ENCODE peak calls at places on chromosomes 16 and 17, in four cellular contexts. W is upper lobe of right lung; M is dorsolateral prefrontal cortex; E is CD8-positive, alpha-beta T cell. H is an unnamed sample. For H3K27me3, the result is how much of the 10 kb centered on the place peaks cover.

GRCh38 chr17:43839670-43840101 is 6.7 kb upstream of the MPP3 start:
- DNase-seq in W (peak), M (no peak), E (no peak), H (peak)

GRCh38 chr16:49876716-49877129 is 20.8 kb upstream of the ZNF423 start:
- DNase-seq in E (no peak), W (peak), M (no peak), H (no peak)

GRCh38 chr16:3348547-3349167 is 7.0 kb upstream of the OR2C1 start:
- DNase-seq in M (no peak), E (no peak), W (no peak), H (no peak)

GRCh38 chr17:47717261-47717697 is 15.8 kb upstream of the TBX21 start:
- DNase-seq in W (no peak), E (no peak), M (no peak), H (no peak)

GRCh38 chr17:47318197-47318918 is 5.4 kb upstream of the EFCAB13 start:
- DNase-seq in M (no peak), E (no peak), W (no peak), H (no peak)

GRCh38 chr17:73142763-73143395 is 21.9 kb upstream of the SSTR2 start:
- DNase-seq in E (no peak), M (no peak), W (no peak), H (peak)

GRCh38 chr16:70270176-70270575 is 18.4 kb upstream of the EXOSC6 start:
- DNase-seq in E (no peak), M (no peak), W (no peak), H (no peak)

GRCh38 chr16:53159781-53160436 is 105.1 kb downstream of the CHD9 start:
- DNase-seq in M (no peak), E (no peak), W (no peak), H (peak)

GRCh38 chr16:3458852-3459361 is 15.4 kb downstream of the NAA60 start:
- DNase-seq in M (no peak), E (no peak), W (no peak), H (peak)

GRCh38 chr16:2471016-2471652 is at the start of gene NTN3:
- DNase-seq in M (no peak), W (no peak), E (no peak), H (no peak)

GRCh38 chr17:41970901-41971331 is 4.3 kb downstream of the CNP start:
- DNase-seq in W (no peak), M (no peak), E (no peak), H (no peak)

GRCh38 chr17:42067371-42068180 is 17.2 kb upstream of the C17orf113 start:
- DNase-seq in M (peak), E (peak), W (peak), H (peak)

GRCh38 chr16:79768594-79768993 is 168.1 kb upstream of the MAF start:
- DNase-seq in M (no peak), E (no peak), W (no peak), H (peak)

GRCh38 chr16:69844441-69844840 is 82.3 kb downstream of the WWP2 start:
- DNase-seq in M (no peak), E (no peak), W (no peak), H (no peak)

GRCh38 chr17:13044713-13045112 is 26.9 kb upstream of the ELAC2 start:
- DNase-seq in E (no peak), M (no peak), W (no peak), H (no peak)

GRCh38 chr17:47223007-47223406 is 13.9 kb downstream of the MYL4 start:
- DNase-seq in M (no peak), W (no peak), E (no peak), H (peak)

GRCh38 chr16:70685938-70686375 is at the start of gene MTSS2:
- DNase-seq in M (peak), E (peak), W (peak), H (peak)

GRCh38 chr17:51608251-51608933 is 348.0 kb downstream of the UTP18 start:
- DNase-seq in M (no peak), W (no peak), E (no peak), H (no peak)

GRCh38 chr17:41982026-41982989 is 15.7 kb downstream of the CNP start:
- DNase-seq in M (no peak), W (no peak), E (no peak), H (no peak)

GRCh38 chr16:14456793-14457481 is 173.1 kb downstream of the PARN start:
- DNase-seq in M (no peak), W (no peak), E (no peak), H (no peak)

GRCh38 chr17:48003686-48004120 is 32.8 kb downstream of the CDK5RAP3 start:
- DNase-seq in E (no peak), W (no peak), M (no peak), H (no peak)

GRCh38 chr16:76278086-76278485 is 885 bp downstream of the CNTNAP4 start:
- DNase-seq in W (no peak), E (no peak), M (peak), H (no peak)

GRCh38 chr17:82031303-82031884 is at the start of gene RAC3:
- DNase-seq in M (no peak), E (no peak), W (no peak), H (no peak)

GRCh38 chr16:74153773-74154172 is 142.8 kb upstream of the PSMD7 start:
- DNase-seq in M (no peak), W (no peak), E (no peak), H (no peak)

GRCh38 chr17:27323538-27324212 is 29.8 kb downstream of the WSB1 start:
- DNase-seq in E (no peak), M (no peak), W (peak), H (peak)

GRCh38 chr17:27038676-27039075 is 255.2 kb upstream of the WSB1 start:
- DNase-seq in W (no peak), M (no peak), E (no peak), H (no peak)

GRCh38 chr17:81684442-81684911 is 666 bp downstream of the HGS start:
- DNase-seq in W (no peak), M (no peak), E (no peak), H (peak)

GRCh38 chr16:85360323-85361277 is 248.3 kb upstream of the CIBAR2 start:
- DNase-seq in M (no peak), W (peak), E (peak), H (peak)

GRCh38 chr17:48453447-48453846 is 23.4 kb upstream of the SKAP1 start:
- DNase-seq in M (no peak), E (no peak), W (no peak), H (no peak)

GRCh38 chr16:11392041-11392581 is 46.9 kb downstream of the RMI2 start:
- DNase-seq in W (peak), M (no peak), E (no peak), H (no peak)

GRCh38 chr16:55641430-55642056 is 14.2 kb upstream of the SLC6A2 start:
- DNase-seq in M (no peak), W (no peak), E (no peak), H (no peak)

GRCh38 chr17:20116683-20117309 is 107.6 kb downstream of the SPECC1 start:
- DNase-seq in M (peak), E (peak), W (no peak), H (peak)

GRCh38 chr16:2969545-2970521 is 685 bp downstream of the PAQR4 start:
- DNase-seq in E (peak), W (peak), M (peak), H (peak)

GRCh38 chr17:40417609-40418427 is at the start of gene TOP2A:
- DNase-seq in W (peak), M (peak), E (peak), H (peak)

GRCh38 chr17:40416671-40417070 is 1.0 kb downstream of the TOP2A start:
- DNase-seq in E (no peak), M (no peak), W (no peak), H (no peak)

GRCh38 chr17:40415390-40415789 is 2.3 kb downstream of the TOP2A start:
- DNase-seq in M (no peak), W (no peak), E (no peak), H (peak)

GRCh38 chr17:40418428-40418706 is 671 bp upstream of the TOP2A start:
- DNase-seq in M (peak), W (no peak), E (no peak), H (no peak)

GRCh38 chr17:40417258-40417608 is 463 bp downstream of the TOP2A start:
- DNase-seq in E (no peak), W (no peak), M (no peak), H (peak)
- TF ChIP-seq CTCF in E (no peak), W (no peak), M (no peak), H (no peak)

DNA sequence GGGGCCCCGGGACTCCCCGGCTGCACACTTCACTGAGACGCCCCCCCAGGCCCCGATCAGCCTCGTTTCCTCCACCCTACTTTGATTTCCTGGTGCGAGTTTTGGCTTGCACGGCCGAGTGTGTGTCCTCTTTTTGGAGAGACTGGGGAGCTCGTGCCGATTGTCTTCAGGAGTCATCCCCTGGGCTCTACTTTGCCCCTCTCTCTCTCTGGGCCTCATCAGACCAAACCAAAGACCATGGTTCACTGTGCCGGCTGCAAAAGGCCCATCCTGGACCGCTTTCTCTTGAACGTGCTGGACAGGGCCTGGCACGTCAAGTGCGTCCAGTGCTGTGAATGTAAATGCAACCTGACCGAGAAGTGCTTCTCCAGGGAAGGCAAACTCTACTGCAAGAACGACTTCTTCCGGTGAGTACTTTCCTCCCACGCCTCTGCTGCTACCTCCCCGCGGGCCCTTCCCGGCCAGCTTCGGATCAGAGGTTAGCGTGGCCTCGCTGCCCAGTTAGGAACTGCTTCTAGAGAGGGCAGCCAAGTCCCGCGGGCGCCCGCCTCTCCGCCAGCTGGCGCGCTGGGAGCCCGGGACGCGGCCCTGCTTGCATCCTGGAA is 788 bp downstream of the LHX1 start:
- DNase-seq in M (no peak), E (no peak), W (no peak), H (peak)
- H3K27me3 ChIP-seq in M (half or more), E (half or more), W (half or more), H (half or more)

GRCh38 chr17:78120537-78120936 is 8.0 kb downstream of the TMC6 start:
- DNase-seq in M (no peak), E (no peak), W (no peak), H (no peak)
- H3K4me3 ChIP-seq in M (no peak), E (peak), W (no peak), H (no peak)

GRCh38 chr16:81035975-81036750 is 521 bp downstream of the ATMIN start:
- DNase-seq in W (peak), E (peak), M (no peak), H (peak)
- TF ChIP-seq CTCF in W (no peak), E (no peak), M (no peak), H (no peak)

DNA sequence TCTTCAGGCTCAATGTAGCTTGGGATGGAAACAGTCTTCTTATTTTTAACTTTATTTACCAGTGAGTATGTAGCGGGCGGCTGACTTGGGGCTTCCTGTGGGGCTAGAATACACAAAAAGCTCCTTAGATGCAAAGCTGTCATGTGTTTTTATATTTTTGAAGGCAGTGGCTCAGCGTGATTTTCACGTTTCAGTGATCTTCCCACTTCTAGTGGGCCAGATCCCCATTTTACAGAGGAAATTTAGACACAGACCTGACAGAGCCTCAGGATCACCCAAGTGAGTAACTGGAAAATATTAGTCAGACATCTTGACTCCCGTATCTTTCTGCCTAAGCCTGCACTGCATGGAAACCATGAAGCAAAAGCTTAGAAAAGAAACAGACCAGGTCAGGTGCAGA is 19.2 kb upstream of the ZNF594 start:
- DNase-seq in M (no peak), W (no peak), E (no peak), H (no peak)
- H3K27me3 ChIP-seq in M (under half), W (under half), E (under half), H (under half)

GRCh38 chr16:87060026-87060986 is 256.9 kb downstream of the C16orf95 start:
- DNase-seq in W (no peak), M (no peak), E (no peak), H (no peak)
- H3K4me3 ChIP-seq in W (no peak), M (no peak), E (no peak), H (no peak)

H was measured in bronchial epithelial cell.